ENCODE peak calls at places on chromosomes 13 and 19, in four cellular contexts. One of them, this sample, is unnamed.

GRCh38 chr13:46663216-46663615 is 110.2 kb downstream of the LRCH1 start:
- DNase-seq in cardiac fibroblast: no peak
- DNase-seq in tibial nerve: no peak
- DNase-seq in SK-N-SH: no peak
- DNase-seq in this sample: no peak

GRCh38 chr19:3578390-3578789 is 5.6 kb downstream of the HMG20B start:
- DNase-seq in cardiac fibroblast: no peak
- DNase-seq in tibial nerve: no peak
- DNase-seq in SK-N-SH: peak
- DNase-seq in this sample: no peak

GRCh38 chr19:32317045-32317444 is 28.4 kb upstream of the ZNF507 start:
- DNase-seq in cardiac fibroblast: no peak
- DNase-seq in tibial nerve: no peak
- DNase-seq in SK-N-SH: no peak
- DNase-seq in this sample: no peak

GRCh38 chr13:19680751-19681150 is 47.3 kb downstream of the MPHOSPH8 start:
- DNase-seq in cardiac fibroblast: no peak
- DNase-seq in tibial nerve: no peak
- DNase-seq in SK-N-SH: no peak
- DNase-seq in this sample: no peak

GRCh38 chr19:15506074-15506565 is 2.2 kb upstream of the CYP4F22 start:
- DNase-seq in cardiac fibroblast: no peak
- DNase-seq in tibial nerve: no peak
- DNase-seq in SK-N-SH: no peak
- DNase-seq in this sample: no peak

GRCh38 chr13:104256701-104257100 is 1190.5 kb upstream of the SLC10A2 start:
- DNase-seq in cardiac fibroblast: no peak
- DNase-seq in tibial nerve: no peak
- DNase-seq in SK-N-SH: no peak
- DNase-seq in this sample: no peak

GRCh38 chr13:97856001-97856675 is 97.3 kb upstream of the IPO5 start:
- DNase-seq in cardiac fibroblast: peak
- DNase-seq in tibial nerve: peak
- DNase-seq in SK-N-SH: peak
- DNase-seq in this sample: no peak

GRCh38 chr13:107299717-107300116 is 731.8 kb upstream of the ARGLU1 start:
- DNase-seq in cardiac fibroblast: no peak
- DNase-seq in tibial nerve: no peak
- DNase-seq in SK-N-SH: no peak
- DNase-seq in this sample: no peak

GRCh38 chr19:19113040-19113541 is 25.2 kb downstream of the TMEM161A start:
- DNase-seq in cardiac fibroblast: peak
- DNase-seq in tibial nerve: no peak
- DNase-seq in SK-N-SH: peak
- DNase-seq in this sample: peak

GRCh38 chr13:47661076-47661475 is 340.0 kb downstream of the SUCLA2 start:
- DNase-seq in cardiac fibroblast: peak
- DNase-seq in tibial nerve: no peak
- DNase-seq in SK-N-SH: no peak
- DNase-seq in this sample: peak

GRCh38 chr13:46685006-46685730 is 111.8 kb downstream of the ESD start:
- DNase-seq in cardiac fibroblast: no peak
- DNase-seq in tibial nerve: no peak
- DNase-seq in SK-N-SH: no peak
- DNase-seq in this sample: no peak

GRCh38 chr19:2552859-2553258 is 76.9 kb downstream of the GADD45B start:
- DNase-seq in cardiac fibroblast: peak
- DNase-seq in tibial nerve: no peak
- DNase-seq in SK-N-SH: no peak
- DNase-seq in this sample: no peak

GRCh38 chr19:16026131-16026530 is 50.2 kb upstream of the TPM4 start:
- DNase-seq in cardiac fibroblast: no peak
- DNase-seq in tibial nerve: no peak
- DNase-seq in SK-N-SH: peak
- DNase-seq in this sample: no peak

GRCh38 chr19:39341122-39341719 is 1.0 kb upstream of the SAMD4B start:
- DNase-seq in cardiac fibroblast: no peak
- DNase-seq in tibial nerve: no peak
- DNase-seq in SK-N-SH: peak
- DNase-seq in this sample: no peak

GRCh38 chr13:46844431-46844830 is 47.5 kb upstream of the ESD start:
- DNase-seq in cardiac fibroblast: peak
- DNase-seq in tibial nerve: no peak
- DNase-seq in SK-N-SH: no peak
- DNase-seq in this sample: no peak

GRCh38 chr19:14770136-14770535 is 8.2 kb downstream of the ADGRE2 start:
- DNase-seq in cardiac fibroblast: no peak
- DNase-seq in tibial nerve: no peak
- DNase-seq in SK-N-SH: no peak
- DNase-seq in this sample: no peak

GRCh38 chr19:12703056-12703455 is 6.6 kb upstream of the FBXW9 start:
- DNase-seq in cardiac fibroblast: peak
- DNase-seq in tibial nerve: no peak
- DNase-seq in SK-N-SH: peak
- DNase-seq in this sample: peak

GRCh38 chr19:17184381-17184841 is 30.7 kb upstream of the USE1 start:
- DNase-seq in cardiac fibroblast: no peak
- DNase-seq in tibial nerve: no peak
- DNase-seq in SK-N-SH: no peak
- DNase-seq in this sample: no peak

GRCh38 chr19:17180997-17181702 is 34.0 kb upstream of the USE1 start:
- DNase-seq in cardiac fibroblast: no peak
- DNase-seq in tibial nerve: no peak
- DNase-seq in SK-N-SH: no peak
- DNase-seq in this sample: no peak

GRCh38 chr19:17183858-17184271 is 31.3 kb upstream of the USE1 start:
- DNase-seq in cardiac fibroblast: no peak
- DNase-seq in tibial nerve: no peak
- DNase-seq in SK-N-SH: no peak
- DNase-seq in this sample: no peak

GRCh38 chr19:17185590-17185989 is 29.6 kb upstream of the USE1 start:
- DNase-seq in cardiac fibroblast: no peak
- DNase-seq in tibial nerve: no peak
- DNase-seq in SK-N-SH: no peak
- DNase-seq in this sample: no peak

GRCh38 chr19:17183271-17183757 is 31.8 kb upstream of the USE1 start:
- DNase-seq in cardiac fibroblast: no peak
- DNase-seq in tibial nerve: no peak
- DNase-seq in SK-N-SH: no peak
- DNase-seq in this sample: no peak
- TF ChIP-seq CTCF in cardiac fibroblast: no peak
- TF ChIP-seq CTCF in tibial nerve: no peak
- TF ChIP-seq CTCF in SK-N-SH: no peak
- TF ChIP-seq CTCF in this sample: no peak

DNA sequence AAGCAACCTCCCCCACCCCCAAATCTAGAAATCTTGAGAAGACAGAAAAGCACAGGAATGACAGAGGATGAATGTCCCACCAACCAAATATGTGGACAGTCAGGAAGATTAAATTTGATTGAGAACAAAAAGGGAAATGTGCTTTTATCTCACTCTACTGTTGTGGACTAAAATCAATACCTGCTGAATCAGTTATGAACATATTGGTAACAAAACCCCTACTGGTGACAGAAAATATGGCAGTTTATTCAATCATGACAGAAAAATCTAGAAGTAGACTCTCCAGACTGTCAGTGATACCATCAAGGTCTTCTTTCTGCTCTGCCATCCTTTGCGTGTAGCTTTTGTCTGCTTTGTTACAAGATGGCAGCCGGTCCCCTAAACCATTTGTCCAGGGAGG is 35.2 kb downstream of the FAM216B start:
- DNase-seq in cardiac fibroblast: peak
- DNase-seq in tibial nerve: no peak
- DNase-seq in SK-N-SH: no peak
- DNase-seq in this sample: no peak
- TF ChIP-seq CTCF in cardiac fibroblast: peak
- TF ChIP-seq CTCF in tibial nerve: no peak
- TF ChIP-seq CTCF in SK-N-SH: peak
- TF ChIP-seq CTCF in this sample: peak

GRCh38 chr19:35545001-35545854 is at the start of gene TMEM147:
- DNase-seq in cardiac fibroblast: peak
- DNase-seq in tibial nerve: peak
- DNase-seq in SK-N-SH: peak
- DNase-seq in this sample: peak
- TF ChIP-seq CTCF in cardiac fibroblast: no peak
- TF ChIP-seq CTCF in tibial nerve: no peak
- TF ChIP-seq CTCF in SK-N-SH: no peak
- TF ChIP-seq CTCF in this sample: no peak

DNA sequence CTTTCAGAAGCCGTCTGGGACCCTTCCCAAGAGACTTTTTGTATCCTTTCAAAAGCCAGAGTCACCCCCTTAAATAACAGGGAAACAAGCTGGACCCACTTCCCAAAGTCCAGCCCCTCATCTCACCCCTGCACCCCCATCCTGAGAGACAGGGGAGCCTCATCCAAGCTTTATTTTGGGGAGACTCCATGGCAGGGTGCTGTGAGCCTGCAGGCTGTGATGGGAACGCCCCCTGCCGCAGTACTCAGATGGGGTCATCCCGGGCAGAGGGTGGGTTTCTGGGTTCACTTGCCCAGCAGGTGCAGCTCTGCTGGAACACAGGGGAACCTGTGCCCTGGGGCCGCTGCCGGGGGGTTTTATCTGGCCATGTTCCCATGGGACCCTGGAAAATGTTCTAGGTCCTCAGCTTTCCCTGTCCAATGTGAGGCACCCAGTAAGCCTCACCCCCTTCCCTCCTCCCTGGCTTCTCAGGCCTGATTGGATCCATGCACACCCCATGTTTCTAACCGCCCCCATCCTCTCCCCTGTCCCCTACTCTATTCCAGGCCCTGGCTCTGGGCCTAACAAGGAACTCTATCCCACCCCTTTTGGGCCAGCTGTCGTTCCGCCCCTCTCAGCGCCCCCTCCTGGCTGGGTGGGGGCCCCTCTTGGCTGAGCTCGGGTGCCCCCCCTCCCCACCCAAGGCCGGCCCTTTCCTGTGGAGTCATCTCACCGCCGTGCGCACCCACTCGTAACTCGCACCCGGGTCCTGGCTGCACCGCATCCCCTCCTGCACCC is 1.0 kb downstream of the HIF3A start:
- DNase-seq in cardiac fibroblast: peak
- DNase-seq in tibial nerve: peak
- DNase-seq in SK-N-SH: peak
- DNase-seq in this sample: peak
- TF ChIP-seq CTCF in cardiac fibroblast: peak
- TF ChIP-seq CTCF in tibial nerve: peak
- TF ChIP-seq CTCF in SK-N-SH: peak
- TF ChIP-seq CTCF in this sample: no peak

GRCh38 chr13:40410315-40410714 is 256.1 kb downstream of the FOXO1 start:
- DNase-seq in cardiac fibroblast: no peak
- DNase-seq in tibial nerve: no peak
- DNase-seq in SK-N-SH: no peak
- DNase-seq in this sample: no peak
- TF ChIP-seq CTCF in cardiac fibroblast: no peak
- TF ChIP-seq CTCF in tibial nerve: no peak
- TF ChIP-seq CTCF in SK-N-SH: no peak
- TF ChIP-seq CTCF in this sample: no peak

GRCh38 chr19:23286477-23286876 is 36.3 kb upstream of the ZNF724 start:
- DNase-seq in cardiac fibroblast: no peak
- DNase-seq in tibial nerve: no peak
- DNase-seq in SK-N-SH: peak
- DNase-seq in this sample: no peak
- TF ChIP-seq CTCF in cardiac fibroblast: peak
- TF ChIP-seq CTCF in tibial nerve: no peak
- TF ChIP-seq CTCF in SK-N-SH: peak
- TF ChIP-seq CTCF in this sample: peak

This sample was measured in fibroblast of the aortic adventitia.